ENCODE peak calls at places on chromosomes 5 and 9, in eight cellular contexts. J is Ammon's horn; O is tibial nerve; R is left lung; P is AG08396; K is KBM-7; F is ecto neural progenitor cell; Q is stimulated activated CD4-positive, alpha-beta T cell treated with anti-CD3 and anti-CD28 coated beads, Interleukin-15, amount 100 ng/mL, for 48 hours. T is an unnamed sample.

GRCh38 chr9:109894921-109895758 is 115.1 kb downstream of the PALM2AKAP2 start:
- DNase-seq in K (peak), J (peak), Q (peak), P (no peak), R (no peak), F (no peak), O (no peak), T (no peak)

GRCh38 chr5:1931590-1932138 is 48.9 kb upstream of the IRX4 start:
- DNase-seq in F (peak), Q (no peak), P (no peak), J (peak), R (peak), K (peak), O (no peak), T (no peak)

GRCh38 chr5:109328626-109329025 is 81.1 kb downstream of the PJA2 start:
- DNase-seq in J (no peak), O (no peak), K (no peak), P (peak), R (no peak), Q (no peak), F (no peak), T (no peak)

GRCh38 chr5:135135530-135136201 is 101.6 kb upstream of the PITX1 start:
- DNase-seq in J (no peak), K (no peak), F (no peak), R (no peak), Q (no peak), P (peak), O (peak), T (no peak)

GRCh38 chr5:129664336-129664937 is 83.5 kb upstream of the MINAR2 start:
- DNase-seq in O (peak), K (peak), Q (peak), F (no peak), P (peak), R (no peak), J (no peak), T (no peak)

GRCh38 chr9:13113201-13113600 is 166.3 kb downstream of the MPDZ start:
- DNase-seq in K (no peak), R (no peak), J (peak), Q (no peak), O (no peak), P (no peak), F (no peak), T (no peak)

GRCh38 chr5:136062563-136063274 is 33.9 kb downstream of the TGFBI start:
- DNase-seq in O (no peak), P (peak), F (no peak), Q (no peak), R (no peak), J (no peak), K (peak), T (peak)

GRCh38 chr9:112644449-112644965 is 73.4 kb downstream of the INIP start:
- DNase-seq in O (no peak), F (no peak), Q (no peak), J (no peak), P (no peak), R (no peak), K (no peak), T (no peak)

GRCh38 chr9:136010615-136011341 is 49.6 kb upstream of the UBAC1 start:
- DNase-seq in R (peak), Q (no peak), O (no peak), F (no peak), J (no peak), P (no peak), K (no peak), T (no peak)

GRCh38 chr9:9574080-9574479 is 1038.7 kb downstream of the PTPRD start:
- DNase-seq in O (no peak), K (no peak), J (no peak), Q (no peak), R (no peak), F (no peak), P (no peak), T (no peak)

GRCh38 chr9:347667-348292 is 133.1 kb downstream of the DOCK8 start:
- DNase-seq in J (peak), R (no peak), F (no peak), O (no peak), Q (no peak), K (peak), P (peak), T (no peak)

GRCh38 chr5:130141689-130142320 is 237.5 kb downstream of the CHSY3 start:
- DNase-seq in Q (no peak), O (no peak), K (peak), J (peak), P (peak), R (no peak), F (peak), T (no peak)

GRCh38 chr9:136857166-136857565 is 5.0 kb downstream of the MAMDC4 start:
- DNase-seq in F (no peak), R (no peak), O (no peak), K (no peak), J (no peak), Q (no peak), P (no peak), T (no peak)

GRCh38 chr5:145925803-145926202 is 10.6 kb upstream of the SH3RF2 start:
- DNase-seq in P (no peak), Q (no peak), F (no peak), J (no peak), K (no peak), R (no peak), O (no peak), T (no peak)

GRCh38 chr5:1761453-1761755 is 38.2 kb downstream of the MRPL36 start:
- DNase-seq in R (peak), J (no peak), P (no peak), O (no peak), K (no peak), Q (no peak), F (no peak), T (peak)

GRCh38 chr9:26133537-26133936 is 455.3 kb upstream of the TUSC1 start:
- DNase-seq in P (no peak), Q (no peak), R (no peak), J (no peak), O (no peak), F (no peak), K (no peak), T (no peak)

GRCh38 chr9:121463026-121463827 is 36.4 kb downstream of the GGTA1 start:
- DNase-seq in O (peak), R (no peak), K (peak), Q (no peak), J (peak), F (peak), P (peak), T (no peak)

GRCh38 chr5:76372320-76373054 is 30.6 kb upstream of the IQGAP2 start:
- DNase-seq in Q (no peak), P (peak), K (no peak), J (peak), F (no peak), O (no peak), R (no peak), T (no peak)

GRCh38 chr9:116979461-116979860 is 292.4 kb downstream of the TRIM32 start:
- DNase-seq in R (no peak), F (no peak), O (no peak), P (no peak), K (no peak), J (no peak), Q (no peak), T (no peak)

GRCh38 chr5:179378116-179378440 is 32.8 kb upstream of the ADAMTS2 start:
- DNase-seq in F (peak), P (no peak), O (no peak), R (no peak), K (no peak), Q (no peak), J (no peak), T (peak)

GRCh38 chr5:148471379-148471778 is 87.6 kb downstream of the FBXO38 start:
- DNase-seq in K (no peak), F (no peak), J (no peak), Q (no peak), P (no peak), R (no peak), O (no peak), T (no peak)

GRCh38 chr5:121969660-121970295 is 8.0 kb downstream of the SRFBP1 start:
- DNase-seq in F (no peak), P (no peak), R (no peak), Q (no peak), O (no peak), K (no peak), J (no peak), T (no peak)

GRCh38 chr5:173618927-173619519 is 2.6 kb upstream of the BOD1 start:
- DNase-seq in F (no peak), K (peak), R (no peak), Q (no peak), J (peak), O (no peak), P (peak), T (no peak)

GRCh38 chr5:82165740-82166530 is 112.2 kb downstream of the RPS23 start:
- DNase-seq in F (no peak), J (peak), K (peak), O (peak), Q (no peak), P (peak), R (no peak), T (no peak)

GRCh38 chr5:37709020-37709419 is 130.8 kb downstream of the GDNF start:
- DNase-seq in Q (no peak), J (no peak), K (no peak), P (no peak), O (no peak), F (no peak), R (no peak), T (no peak)

GRCh38 chr5:112960861-112961504 is 15.6 kb upstream of the DCP2 start:
- DNase-seq in J (no peak), P (no peak), Q (no peak), R (no peak), K (peak), F (no peak), O (no peak), T (no peak)

GRCh38 chr9:7376213-7376612 is 423.4 kb downstream of the DMAC1 start:
- DNase-seq in O (no peak), P (no peak), Q (no peak), R (no peak), J (no peak), F (no peak), K (no peak), T (no peak)

GRCh38 chr5:72301557-72301956 is 18.5 kb downstream of the MRPS27 start:
- DNase-seq in R (no peak), K (no peak), F (peak), P (no peak), J (no peak), O (no peak), Q (no peak), T (no peak)

GRCh38 chr5:57551974-57552537 is 69.4 kb upstream of the ACTBL2 start:
- DNase-seq in O (no peak), J (no peak), P (no peak), K (no peak), F (no peak), R (no peak), Q (no peak), T (no peak)

GRCh38 chr5:172530406-172530805 is 76.1 kb upstream of the SH3PXD2B start:
- DNase-seq in J (no peak), R (no peak), O (no peak), P (no peak), Q (no peak), F (peak), K (no peak), T (peak)

GRCh38 chr9:94139672-94140417 is 55.6 kb downstream of the PTPDC1 start:
- DNase-seq in R (no peak), F (no peak), O (peak), K (no peak), Q (no peak), J (no peak), P (peak), T (peak)

GRCh38 chr9:79257215-79257614 is 314.6 kb upstream of the TLE4 start:
- DNase-seq in J (no peak), R (peak), O (no peak), Q (no peak), P (peak), F (peak), K (no peak), T (no peak)

GRCh38 chr5:43110606-43111170 is 10.0 kb upstream of the ZNF131 start:
- DNase-seq in K (no peak), R (no peak), J (no peak), O (no peak), P (no peak), F (no peak), Q (no peak), T (no peak)

GRCh38 chr9:27152398-27152715 is 43.3 kb downstream of the TEK start:
- DNase-seq in K (no peak), R (no peak), O (no peak), Q (no peak), F (no peak), J (no peak), P (no peak), T (no peak)

GRCh38 chr5:9587135-9587534 is 41.3 kb upstream of the SEMA5A start:
- DNase-seq in J (no peak), F (no peak), R (no peak), Q (no peak), O (no peak), K (no peak), P (no peak), T (no peak)

GRCh38 chr9:133236291-133237071 is 27.4 kb upstream of the OBP2B start:
- DNase-seq in J (no peak), P (no peak), O (no peak), K (no peak), Q (no peak), R (no peak), F (no peak), T (peak)

GRCh38 chr9:132049323-132049882 is 30.3 kb downstream of the MED27 start:
- DNase-seq in J (peak), Q (no peak), F (no peak), K (no peak), O (no peak), P (no peak), R (no peak), T (no peak)

GRCh38 chr9:107283621-107284616 is 840 bp downstream of the RAD23B start:
- DNase-seq in Q (peak), P (peak), J (peak), R (peak), O (peak), F (peak), K (peak), T (peak)

GRCh38 chr9:21817176-21817575 is 14.7 kb downstream of the MTAP start:
- DNase-seq in F (no peak), P (peak), K (peak), Q (no peak), J (no peak), O (no peak), R (no peak), T (no peak)

T was measured in type B pancreatic cell.